ENCODE peak calls at places on chromosome 22, in six cellular contexts. One of them, this sample, is unnamed.

GRCh38 chr22:17891427-17892167 is 117.3 kb upstream of the BID start:
- DNase-seq in type B pancreatic cell: no peak
- DNase-seq in choroid plexus epithelial cell: no peak
- DNase-seq in heart left ventricle: no peak
- DNase-seq in lower lobe of right lung: no peak
- DNase-seq in astrocyte of the spinal cord: no peak
- DNase-seq in this sample: no peak

GRCh38 chr22:38455530-38456271 is 702 bp upstream of the KCNJ4 start:
- DNase-seq in type B pancreatic cell: no peak
- DNase-seq in choroid plexus epithelial cell: peak; percentile 37
- DNase-seq in heart left ventricle: no peak
- DNase-seq in lower lobe of right lung: no peak
- DNase-seq in astrocyte of the spinal cord: no peak
- DNase-seq in this sample: no peak

GRCh38 chr22:46721716-46722115 is 16.3 kb downstream of the CERK start:
- DNase-seq in type B pancreatic cell: no peak
- DNase-seq in choroid plexus epithelial cell: no peak
- DNase-seq in heart left ventricle: no peak
- DNase-seq in lower lobe of right lung: no peak
- DNase-seq in astrocyte of the spinal cord: no peak
- DNase-seq in this sample: no peak

GRCh38 chr22:29072979-29073617 is at the start of gene KREMEN1:
- DNase-seq in type B pancreatic cell: peak; percentile 72
- DNase-seq in choroid plexus epithelial cell: no peak
- DNase-seq in heart left ventricle: peak; percentile 72
- DNase-seq in lower lobe of right lung: no peak
- DNase-seq in astrocyte of the spinal cord: no peak
- DNase-seq in this sample: no peak

GRCh38 chr22:22655452-22656108 is 11.2 kb downstream of the GGTLC2 start:
- DNase-seq in type B pancreatic cell: no peak
- DNase-seq in choroid plexus epithelial cell: no peak
- DNase-seq in heart left ventricle: no peak
- DNase-seq in lower lobe of right lung: no peak
- DNase-seq in astrocyte of the spinal cord: peak; percentile 13
- DNase-seq in this sample: no peak

GRCh38 chr22:46007848-46008261 is 30.9 kb upstream of the WNT7B start:
- DNase-seq in type B pancreatic cell: no peak
- DNase-seq in choroid plexus epithelial cell: peak; percentile 59
- DNase-seq in heart left ventricle: peak; percentile 89
- DNase-seq in lower lobe of right lung: peak; percentile 69
- DNase-seq in astrocyte of the spinal cord: peak; percentile 92
- DNase-seq in this sample: no peak

GRCh38 chr22:30424471-30425326 is 869 bp upstream of the MTFP1 start:
- DNase-seq in type B pancreatic cell: no peak
- DNase-seq in choroid plexus epithelial cell: no peak
- DNase-seq in heart left ventricle: no peak
- DNase-seq in lower lobe of right lung: no peak
- DNase-seq in astrocyte of the spinal cord: no peak
- DNase-seq in this sample: no peak

GRCh38 chr22:45205624-45205925 is 35.1 kb downstream of the KIAA0930 start:
- DNase-seq in type B pancreatic cell: no peak
- DNase-seq in choroid plexus epithelial cell: no peak
- DNase-seq in heart left ventricle: no peak
- DNase-seq in lower lobe of right lung: no peak
- DNase-seq in astrocyte of the spinal cord: no peak
- DNase-seq in this sample: no peak

GRCh38 chr22:37803636-37804371 is 3.9 kb upstream of the GCAT start:
- DNase-seq in type B pancreatic cell: no peak
- DNase-seq in choroid plexus epithelial cell: no peak
- DNase-seq in heart left ventricle: no peak
- DNase-seq in lower lobe of right lung: no peak
- DNase-seq in astrocyte of the spinal cord: no peak
- DNase-seq in this sample: no peak

GRCh38 chr22:48259991-48260670 is 1497.7 kb downstream of the TBC1D22A start:
- DNase-seq in type B pancreatic cell: no peak
- DNase-seq in choroid plexus epithelial cell: no peak
- DNase-seq in heart left ventricle: no peak
- DNase-seq in lower lobe of right lung: no peak
- DNase-seq in astrocyte of the spinal cord: no peak
- DNase-seq in this sample: no peak

GRCh38 chr22:46947516-46948260 is 185.2 kb downstream of the TBC1D22A start:
- DNase-seq in type B pancreatic cell: peak; percentile 3
- DNase-seq in choroid plexus epithelial cell: no peak
- DNase-seq in heart left ventricle: no peak
- DNase-seq in lower lobe of right lung: no peak
- DNase-seq in astrocyte of the spinal cord: no peak
- DNase-seq in this sample: peak; percentile 49

GRCh38 chr22:33975841-33976240 is 55.6 kb upstream of the LARGE1 start:
- DNase-seq in type B pancreatic cell: no peak
- DNase-seq in choroid plexus epithelial cell: no peak
- DNase-seq in heart left ventricle: no peak
- DNase-seq in lower lobe of right lung: no peak
- DNase-seq in astrocyte of the spinal cord: no peak
- DNase-seq in this sample: no peak

GRCh38 chr22:17283423-17283822 is 64.2 kb upstream of the ADA2 start:
- DNase-seq in type B pancreatic cell: no peak
- DNase-seq in choroid plexus epithelial cell: no peak
- DNase-seq in heart left ventricle: no peak
- DNase-seq in lower lobe of right lung: no peak
- DNase-seq in astrocyte of the spinal cord: no peak
- DNase-seq in this sample: no peak

GRCh38 chr22:32794449-32795213 is 6.9 kb upstream of the TIMP3 start:
- DNase-seq in type B pancreatic cell: no peak
- DNase-seq in choroid plexus epithelial cell: peak; percentile 43
- DNase-seq in heart left ventricle: no peak
- DNase-seq in lower lobe of right lung: no peak
- DNase-seq in astrocyte of the spinal cord: peak; percentile 33
- DNase-seq in this sample: no peak

GRCh38 chr22:32478994-32479393 is 4.4 kb downstream of the FBXO7 start:
- DNase-seq in type B pancreatic cell: no peak
- DNase-seq in choroid plexus epithelial cell: no peak
- DNase-seq in heart left ventricle: no peak
- DNase-seq in lower lobe of right lung: no peak
- DNase-seq in astrocyte of the spinal cord: no peak
- DNase-seq in this sample: no peak

GRCh38 chr22:32764330-32765116 is 37.0 kb upstream of the TIMP3 start:
- DNase-seq in type B pancreatic cell: no peak
- DNase-seq in choroid plexus epithelial cell: peak; percentile 96
- DNase-seq in heart left ventricle: peak; percentile 72
- DNase-seq in lower lobe of right lung: no peak
- DNase-seq in astrocyte of the spinal cord: peak; percentile 67
- DNase-seq in this sample: no peak

GRCh38 chr22:41683616-41684015 is 5.1 kb downstream of the SNU13 start:
- DNase-seq in type B pancreatic cell: no peak
- DNase-seq in choroid plexus epithelial cell: no peak
- DNase-seq in heart left ventricle: no peak
- DNase-seq in lower lobe of right lung: no peak
- DNase-seq in astrocyte of the spinal cord: no peak
- DNase-seq in this sample: no peak

GRCh38 chr22:42794551-42795510 is 62.2 kb downstream of the ARFGAP3 start:
- DNase-seq in type B pancreatic cell: no peak
- DNase-seq in choroid plexus epithelial cell: peak; percentile 19
- DNase-seq in heart left ventricle: no peak
- DNase-seq in lower lobe of right lung: no peak
- DNase-seq in astrocyte of the spinal cord: no peak
- DNase-seq in this sample: no peak

GRCh38 chr22:42439821-42440674 is 7.8 kb upstream of the NFAM1 start:
- DNase-seq in type B pancreatic cell: no peak
- DNase-seq in choroid plexus epithelial cell: peak; percentile 50
- DNase-seq in heart left ventricle: no peak
- DNase-seq in lower lobe of right lung: peak; percentile 74
- DNase-seq in astrocyte of the spinal cord: peak; percentile 41
- DNase-seq in this sample: no peak

GRCh38 chr22:34760276-34761008 is 305.5 kb upstream of the ISX start:
- DNase-seq in type B pancreatic cell: no peak
- DNase-seq in choroid plexus epithelial cell: no peak
- DNase-seq in heart left ventricle: no peak
- DNase-seq in lower lobe of right lung: no peak
- DNase-seq in astrocyte of the spinal cord: no peak
- DNase-seq in this sample: no peak

GRCh38 chr22:42717197-42717967 is 3.3 kb downstream of the A4GALT start:
- DNase-seq in type B pancreatic cell: no peak
- DNase-seq in choroid plexus epithelial cell: no peak
- DNase-seq in heart left ventricle: no peak
- DNase-seq in lower lobe of right lung: no peak
- DNase-seq in astrocyte of the spinal cord: no peak
- DNase-seq in this sample: no peak

GRCh38 chr22:25351631-25352293 is 132.3 kb downstream of the CRYBB2 start:
- DNase-seq in type B pancreatic cell: no peak
- DNase-seq in choroid plexus epithelial cell: no peak
- DNase-seq in heart left ventricle: peak; percentile 41
- DNase-seq in lower lobe of right lung: no peak
- DNase-seq in astrocyte of the spinal cord: no peak
- DNase-seq in this sample: peak; percentile 66

GRCh38 chr22:40332319-40332781 is 13.9 kb upstream of the ADSL start:
- DNase-seq in type B pancreatic cell: no peak
- DNase-seq in choroid plexus epithelial cell: peak; percentile 85
- DNase-seq in heart left ventricle: no peak
- DNase-seq in lower lobe of right lung: no peak
- DNase-seq in astrocyte of the spinal cord: peak; percentile 71
- DNase-seq in this sample: no peak

GRCh38 chr22:44735518-44736428 is 16.6 kb upstream of the ARHGAP8 start:
- DNase-seq in type B pancreatic cell: peak; percentile 93
- DNase-seq in choroid plexus epithelial cell: peak; percentile 55
- DNase-seq in heart left ventricle: peak; percentile 88
- DNase-seq in lower lobe of right lung: peak; percentile 86
- DNase-seq in astrocyte of the spinal cord: peak; percentile 24
- DNase-seq in this sample: peak; percentile 93

GRCh38 chr22:28923826-28924732 is 40.7 kb downstream of the ZNRF3 start:
- DNase-seq in type B pancreatic cell: peak; percentile 78
- DNase-seq in choroid plexus epithelial cell: no peak
- DNase-seq in heart left ventricle: peak; percentile 59
- DNase-seq in lower lobe of right lung: peak; percentile 79
- DNase-seq in astrocyte of the spinal cord: no peak
- DNase-seq in this sample: no peak

GRCh38 chr22:47374273-47374771 is 611.9 kb downstream of the TBC1D22A start:
- DNase-seq in type B pancreatic cell: no peak
- DNase-seq in choroid plexus epithelial cell: no peak
- DNase-seq in heart left ventricle: peak; percentile 23
- DNase-seq in lower lobe of right lung: peak; percentile 20
- DNase-seq in astrocyte of the spinal cord: no peak
- DNase-seq in this sample: no peak

GRCh38 chr22:49429066-49429465 is 398.6 kb downstream of the BRD1 start:
- DNase-seq in type B pancreatic cell: no peak
- DNase-seq in choroid plexus epithelial cell: no peak
- DNase-seq in heart left ventricle: no peak
- DNase-seq in lower lobe of right lung: no peak
- DNase-seq in astrocyte of the spinal cord: no peak
- DNase-seq in this sample: peak; percentile 53
- TF ChIP-seq CTCF in type B pancreatic cell: peak; percentile 50
- TF ChIP-seq CTCF in choroid plexus epithelial cell: no peak
- TF ChIP-seq CTCF in heart left ventricle: no peak
- TF ChIP-seq CTCF in lower lobe of right lung: no peak
- TF ChIP-seq CTCF in astrocyte of the spinal cord: no peak
- TF ChIP-seq CTCF in this sample: no peak

DNA sequence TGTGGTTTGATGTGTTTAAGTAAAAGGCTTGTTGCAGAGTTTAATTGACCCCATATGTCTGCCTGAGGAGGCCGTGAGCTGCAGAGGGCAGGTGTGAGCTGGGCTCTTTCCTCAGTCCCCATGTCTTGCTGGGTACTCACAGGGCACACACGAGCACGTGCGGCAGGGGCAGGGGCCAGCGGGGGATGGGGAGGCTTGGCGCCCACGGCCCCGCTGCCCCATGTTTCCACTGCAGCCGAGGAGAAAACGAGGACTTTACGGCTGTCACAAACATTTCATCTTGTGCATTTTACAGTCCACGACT is 24.7 kb upstream of the CCDC188 start:
- DNase-seq in type B pancreatic cell: no peak
- DNase-seq in choroid plexus epithelial cell: no peak
- DNase-seq in heart left ventricle: no peak
- DNase-seq in lower lobe of right lung: no peak
- DNase-seq in astrocyte of the spinal cord: no peak
- DNase-seq in this sample: no peak
- TF ChIP-seq CTCF in type B pancreatic cell: no peak
- TF ChIP-seq CTCF in choroid plexus epithelial cell: no peak
- TF ChIP-seq CTCF in heart left ventricle: no peak
- TF ChIP-seq CTCF in lower lobe of right lung: no peak
- TF ChIP-seq CTCF in astrocyte of the spinal cord: peak; percentile 13
- TF ChIP-seq CTCF in this sample: no peak

GRCh38 chr22:26364066-26365015 is 64.7 kb upstream of the ASPHD2 start:
- DNase-seq in type B pancreatic cell: no peak
- DNase-seq in choroid plexus epithelial cell: peak; percentile 94
- DNase-seq in heart left ventricle: no peak
- DNase-seq in lower lobe of right lung: peak; percentile 51
- DNase-seq in astrocyte of the spinal cord: peak; percentile 76
- DNase-seq in this sample: no peak
- TF ChIP-seq CTCF in type B pancreatic cell: peak; percentile 85
- TF ChIP-seq CTCF in choroid plexus epithelial cell: peak; percentile 84
- TF ChIP-seq CTCF in heart left ventricle: peak; percentile 63
- TF ChIP-seq CTCF in lower lobe of right lung: peak; percentile 60
- TF ChIP-seq CTCF in astrocyte of the spinal cord: peak; percentile 79
- TF ChIP-seq CTCF in this sample: peak; percentile 79

GRCh38 chr22:27601195-27601594 is 200.4 kb downstream of the MN1 start:
- DNase-seq in type B pancreatic cell: no peak
- DNase-seq in choroid plexus epithelial cell: no peak
- DNase-seq in heart left ventricle: no peak
- DNase-seq in lower lobe of right lung: no peak
- DNase-seq in astrocyte of the spinal cord: no peak
- DNase-seq in this sample: no peak

GRCh38 chr22:27605390-27605789 is 196.2 kb downstream of the MN1 start:
- DNase-seq in type B pancreatic cell: no peak
- DNase-seq in choroid plexus epithelial cell: no peak
- DNase-seq in heart left ventricle: no peak
- DNase-seq in lower lobe of right lung: no peak
- DNase-seq in astrocyte of the spinal cord: no peak
- DNase-seq in this sample: no peak

GRCh38 chr22:27603823-27604190 is 197.7 kb downstream of the MN1 start:
- DNase-seq in type B pancreatic cell: no peak
- DNase-seq in choroid plexus epithelial cell: peak; percentile 68
- DNase-seq in heart left ventricle: no peak
- DNase-seq in lower lobe of right lung: no peak
- DNase-seq in astrocyte of the spinal cord: peak; percentile 57
- DNase-seq in this sample: no peak

GRCh38 chr22:27602390-27602789 is 199.2 kb downstream of the MN1 start:
- DNase-seq in type B pancreatic cell: no peak
- DNase-seq in choroid plexus epithelial cell: no peak
- DNase-seq in heart left ventricle: no peak
- DNase-seq in lower lobe of right lung: no peak
- DNase-seq in astrocyte of the spinal cord: no peak
- DNase-seq in this sample: no peak

DNA sequence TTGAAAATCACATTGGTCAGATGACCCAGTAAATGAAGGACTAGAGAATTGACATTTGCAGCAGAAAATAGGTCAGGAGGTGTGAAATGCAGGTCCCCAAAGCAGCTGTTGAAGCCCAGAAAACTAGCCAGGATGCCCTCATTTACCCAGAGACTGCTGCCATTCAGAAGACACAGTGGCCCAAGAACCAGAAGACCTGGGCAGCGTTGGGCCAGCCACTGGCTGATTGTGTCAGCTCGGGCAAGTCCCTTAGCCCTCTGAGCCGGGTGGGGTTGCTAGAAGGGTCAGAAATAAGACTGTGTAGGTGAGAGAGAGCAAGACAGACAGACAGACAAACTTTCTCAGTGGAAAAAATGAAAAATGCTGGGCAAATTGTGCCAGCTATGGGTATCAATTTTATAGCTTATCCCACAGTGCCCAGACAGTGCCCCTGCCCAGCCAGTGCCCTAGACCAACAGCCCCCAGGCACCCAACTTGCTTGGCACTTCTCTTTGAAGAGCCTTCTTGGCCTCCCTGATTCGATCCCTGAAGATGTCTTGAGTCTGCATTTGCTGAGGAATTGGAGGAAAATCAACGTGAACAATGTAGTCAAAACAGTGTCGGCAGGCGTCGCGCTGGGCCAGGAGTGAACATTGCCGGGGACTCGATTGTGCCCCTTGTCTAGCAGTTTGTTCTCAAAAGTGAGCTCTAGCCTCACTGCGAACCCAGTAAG is 198.3 kb downstream of the MN1 start:
- DNase-seq in type B pancreatic cell: no peak
- DNase-seq in choroid plexus epithelial cell: no peak
- DNase-seq in heart left ventricle: no peak
- DNase-seq in lower lobe of right lung: no peak
- DNase-seq in astrocyte of the spinal cord: no peak
- DNase-seq in this sample: no peak
- TF ChIP-seq CTCF in type B pancreatic cell: no peak
- TF ChIP-seq CTCF in choroid plexus epithelial cell: no peak
- TF ChIP-seq CTCF in heart left ventricle: no peak
- TF ChIP-seq CTCF in lower lobe of right lung: no peak
- TF ChIP-seq CTCF in astrocyte of the spinal cord: peak; percentile 9
- TF ChIP-seq CTCF in this sample: no peak